ENCODE peak calls at places on chromosomes 3 and 15, in nine cellular contexts. J is neuronal stem cell, B is gastrocnemius medialis, I is GM23248, Z is MM.1S, O is brain microvascular endothelial cell, H is mammary epithelial cell, Q is WERI-Rb-1, F is Panc1. U is an unnamed sample.

GRCh38 chr15:83207622-83208356 is at the start of gene HDGFL3:
- DNase-seq in J (peak; percentile 67), Q (peak; percentile 77), B (peak; percentile 17), H (peak; percentile 57), I (peak; percentile 79), O (peak; percentile 51), Z (peak; percentile 24), F (no peak), U (no peak)

GRCh38 chr15:80989110-80989517 is 505 bp downstream of the MESD start:
- DNase-seq in Z (no peak), F (no peak), I (no peak), B (no peak), Q (no peak), J (peak; percentile 37), H (no peak), O (no peak), U (peak; percentile 44)

GRCh38 chr3:73556520-73557371 is 68.0 kb downstream of the PDZRN3 start:
- DNase-seq in J (no peak), I (peak; percentile 56), Q (no peak), B (no peak), H (no peak), F (no peak), Z (no peak), O (no peak), U (no peak)

GRCh38 chr3:177721864-177722370 is 524.6 kb upstream of the TBL1XR1 start:
- DNase-seq in O (no peak), Q (no peak), Z (no peak), H (no peak), B (no peak), F (no peak), I (no peak), J (no peak), U (no peak)

GRCh38 chr3:89649431-89649830 is 542.0 kb downstream of the EPHA3 start:
- DNase-seq in F (no peak), Q (no peak), J (no peak), B (no peak), Z (no peak), H (no peak), O (no peak), I (no peak), U (no peak)

GRCh38 chr3:128874481-128875180 is 4.8 kb upstream of the ACAD9 start:
- DNase-seq in F (no peak), B (peak; percentile 39), I (no peak), H (no peak), Z (no peak), J (no peak), Q (peak; percentile 37), O (no peak), U (no peak)

GRCh38 chr3:154888386-154888785 is 191.7 kb upstream of the MME start:
- DNase-seq in H (no peak), I (no peak), B (no peak), J (no peak), Q (no peak), Z (no peak), F (no peak), O (no peak), U (no peak)

GRCh38 chr3:39202094-39202493 is 9.7 kb upstream of the XIRP1 start:
- DNase-seq in J (no peak), Q (no peak), H (no peak), Z (no peak), O (no peak), I (no peak), B (no peak), F (no peak), U (no peak)

GRCh38 chr3:32399030-32399620 is 7.5 kb downstream of the CMTM7 start:
- DNase-seq in O (no peak), Q (no peak), Z (peak; percentile 67), J (peak; percentile 51), B (no peak), F (no peak), I (peak; percentile 72), H (peak; percentile 38), U (peak; percentile 91)

GRCh38 chr15:80177151-80177550 is 24.4 kb downstream of the FAH start:
- DNase-seq in O (no peak), Z (no peak), F (no peak), H (peak; percentile 39), J (no peak), Q (no peak), I (peak; percentile 69), B (no peak), U (no peak)

GRCh38 chr3:185657211-185657610 is 71.1 kb downstream of the SENP2 start:
- DNase-seq in J (no peak), Q (no peak), B (no peak), O (no peak), H (no peak), I (no peak), F (no peak), Z (no peak), U (no peak)
- H3K27ac ChIP-seq in J (no peak overlapping the region), Q (no peak overlapping the region), B (peak overlapping the region; percentile 56), O (peak overlapping the region; percentile 89), H (peak overlapping the region; percentile 79), I (peak overlapping the region; percentile 98), F (no peak overlapping the region), Z (no peak overlapping the region), U (no peak overlapping the region)

DNA sequence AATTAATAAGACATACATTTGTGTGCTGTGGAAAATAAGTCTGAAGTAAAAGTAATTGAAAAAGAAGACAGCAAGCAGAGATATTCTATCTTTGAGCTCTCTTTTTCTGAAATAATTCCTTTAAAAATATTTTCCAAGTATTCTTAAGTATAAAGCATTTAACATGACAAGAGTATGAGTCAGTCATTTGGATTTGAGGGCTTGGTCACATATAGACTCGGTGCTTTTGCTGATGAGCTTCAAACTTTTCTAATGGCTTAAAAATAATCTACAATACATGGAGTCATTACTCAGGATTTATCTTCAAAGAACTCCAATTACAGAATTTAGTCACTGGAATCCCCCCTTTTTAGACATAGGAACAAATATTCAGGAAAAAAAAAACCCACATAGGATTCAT is 147.4 kb downstream of the CTNNB1 start:
- DNase-seq in F (no peak), O (no peak), Q (no peak), H (no peak), J (no peak), B (no peak), Z (no peak), I (peak; percentile 47), U (no peak)
- H3K36me3 ChIP-seq in F (no peaks in the 10 kb centered on the region), O (no peaks in the 10 kb centered on the region), Q (no peaks in the 10 kb centered on the region), H (no peaks in the 10 kb centered on the region), J (no peaks in the 10 kb centered on the region), B (no peaks in the 10 kb centered on the region), Z (no peaks in the 10 kb centered on the region), I (no peaks in the 10 kb centered on the region), U (no peaks in the 10 kb centered on the region)

GRCh38 chr3:49385617-49386016 is 26.2 kb downstream of the RHOA start:
- DNase-seq in Q (no peak), I (no peak), B (no peak), F (no peak), J (no peak), Z (no peak), O (no peak), H (no peak), U (no peak)

GRCh38 chr3:49386056-49386756 is 25.6 kb downstream of the RHOA start:
- DNase-seq in I (no peak), B (no peak), Q (no peak), O (no peak), F (no peak), H (no peak), J (no peak), Z (no peak), U (no peak)

GRCh38 chr3:49389297-49389696 is 22.5 kb downstream of the RHOA start:
- DNase-seq in O (no peak), H (no peak), Z (no peak), F (no peak), Q (no peak), I (no peak), J (no peak), B (no peak), U (no peak)

GRCh38 chr3:49388416-49388815 is 23.4 kb downstream of the RHOA start:
- DNase-seq in Q (no peak), B (no peak), Z (no peak), H (no peak), I (peak; percentile 37), O (no peak), J (no peak), F (no peak), U (no peak)

DNA sequence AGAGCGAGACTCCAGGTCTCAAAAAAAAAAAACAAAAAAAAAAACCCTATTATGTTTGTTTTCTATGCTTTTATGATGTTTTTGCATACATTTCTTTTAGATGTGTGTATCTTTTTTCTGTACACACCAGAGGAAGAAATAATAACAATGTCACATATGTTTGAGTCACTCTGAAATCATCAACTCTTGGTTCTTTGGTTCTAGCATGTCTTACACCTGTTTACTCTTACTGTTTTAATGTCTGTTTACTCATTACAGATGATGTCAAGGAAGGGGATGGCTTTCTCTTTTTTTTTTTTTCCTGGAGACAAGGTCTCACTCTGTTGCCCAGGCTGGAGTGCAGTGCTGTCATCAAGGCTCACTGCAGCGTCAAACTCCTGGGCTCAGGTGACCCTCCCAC is 24.1 kb downstream of the RHOA start:
- DNase-seq in B (no peak), H (peak; percentile 43), Z (no peak), F (peak; percentile 47), J (no peak), I (peak; percentile 64), Q (no peak), O (no peak), U (no peak)
- H3K27ac ChIP-seq in B (no peak overlapping the region), H (no peak overlapping the region), Z (no peak overlapping the region), F (no peak overlapping the region), J (no peak overlapping the region), I (peak overlapping the region; percentile 39), Q (no peak overlapping the region), O (no peak overlapping the region), U (no peak overlapping the region)

DNA sequence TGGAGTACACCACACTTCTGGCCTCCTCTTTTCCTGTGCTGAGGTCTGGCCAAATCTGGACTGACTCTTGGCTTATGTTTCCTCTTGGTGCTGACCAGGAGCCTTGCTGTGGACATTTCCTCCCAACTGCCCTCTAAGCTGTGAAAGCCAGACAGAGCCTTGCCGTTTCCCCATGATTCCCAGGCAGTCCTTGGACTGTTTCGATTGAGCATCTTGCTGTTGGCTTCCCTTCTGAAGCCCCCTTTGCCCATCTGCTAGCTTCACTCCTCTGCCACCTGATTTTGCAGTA is 110.5 kb downstream of the EPHB1 start:
- DNase-seq in H (no peak), F (no peak), Z (no peak), O (no peak), J (no peak), Q (no peak), B (no peak), I (no peak), U (no peak)
- H3K36me3 ChIP-seq in H (no peaks in the 10 kb centered on the region), F (no peaks in the 10 kb centered on the region), Z (no peaks in the 10 kb centered on the region), O (no peaks in the 10 kb centered on the region), J (no peaks in the 10 kb centered on the region), Q (no peaks in the 10 kb centered on the region), B (no peaks in the 10 kb centered on the region), I (no peaks in the 10 kb centered on the region), U (no peaks in the 10 kb centered on the region)

DNA sequence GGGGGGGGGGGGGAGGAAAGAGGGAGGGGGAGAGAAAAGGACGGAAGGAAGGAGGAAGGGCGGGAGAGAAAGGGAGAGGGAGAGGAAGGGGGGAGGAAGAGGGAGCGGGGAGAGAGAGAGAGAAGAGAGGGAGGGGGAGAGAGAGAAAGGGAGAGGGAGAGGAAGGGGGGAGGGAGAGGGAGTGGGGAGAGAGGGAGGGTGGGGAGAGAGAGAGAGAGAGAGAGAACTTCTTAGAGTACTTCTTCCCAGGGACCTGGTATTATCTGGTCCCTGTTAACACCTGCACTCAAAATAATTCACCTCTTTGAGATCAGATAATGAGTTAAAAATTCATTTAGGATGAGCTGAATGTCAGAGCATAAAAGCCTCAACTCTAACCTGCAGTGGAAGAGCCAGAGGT is 1.1 kb downstream of the SEC13 start:
- DNase-seq in Q (no peak), Z (no peak), J (no peak), H (no peak), F (no peak), B (no peak), I (peak; percentile 32), O (no peak), U (no peak)
- H3K27ac ChIP-seq in Q (no peak overlapping the region), Z (no peak overlapping the region), J (no peak overlapping the region), H (peak overlapping the region; percentile 89), F (peak overlapping the region; percentile 90), B (peak overlapping the region; percentile 87), I (peak overlapping the region; percentile 98), O (peak overlapping the region; percentile 99), U (no peak overlapping the region)